ENCODE peak calls at places on chromosomes 16 and 17, in eight cellular contexts. R is upper lobe of right lung, Q is IMR-90, S is small intestine, W is right atrium auricular region, G is uterus, I is PC-9, L is heart right ventricle. O is an unnamed sample. For H3K4me1, the result is how much of the 10 kb centered on the place peaks cover.

GRCh38 chr17:4130715-4131114 is 12.1 kb downstream of the ZZEF1 start:
- DNase-seq in R (no peak), Q (peak), S (peak), W (no peak), G (no peak), I (no peak), L (peak), O (no peak)

GRCh38 chr16:4790871-4791270 is 2.7 kb upstream of the SEPTIN12 start:
- DNase-seq in R (no peak), Q (no peak), S (no peak), W (no peak), G (no peak), I (no peak), L (no peak), O (no peak)

GRCh38 chr17:49987681-49988441 is 7.2 kb downstream of the DLX3 start:
- DNase-seq in R (peak), Q (no peak), S (no peak), W (no peak), G (no peak), I (peak), L (no peak), O (no peak)

GRCh38 chr16:23089111-23089510 is 60.1 kb downstream of the USP31 start:
- DNase-seq in R (no peak), Q (no peak), S (no peak), W (no peak), G (no peak), I (no peak), L (no peak), O (no peak)

GRCh38 chr17:3534881-3535252 is 22.7 kb downstream of the TRPV3 start:
- DNase-seq in R (no peak), Q (peak), S (no peak), W (no peak), G (no peak), I (no peak), L (no peak), O (peak)

GRCh38 chr16:69393898-69394849 is 8.4 kb upstream of the TERF2 start:
- DNase-seq in R (no peak), Q (peak), S (no peak), W (no peak), G (no peak), I (no peak), L (no peak), O (no peak)

GRCh38 chr16:60318486-60318885 is 1584.4 kb upstream of the GOT2 start:
- DNase-seq in R (no peak), Q (no peak), S (no peak), W (no peak), G (no peak), I (no peak), L (no peak), O (no peak)

GRCh38 chr17:77598241-77598620 is 360.3 kb upstream of the TNRC6C start:
- DNase-seq in R (no peak), Q (no peak), S (no peak), W (no peak), G (no peak), I (no peak), L (no peak), O (no peak)

GRCh38 chr16:25079637-25080375 is 31.7 kb upstream of the LCMT1 start:
- DNase-seq in R (no peak), Q (no peak), S (no peak), W (no peak), G (no peak), I (no peak), L (no peak), O (no peak)

GRCh38 chr16:8986818-8987191 is 23.1 kb upstream of the USP7 start:
- DNase-seq in R (no peak), Q (no peak), S (no peak), W (no peak), G (no peak), I (no peak), L (no peak), O (no peak)

GRCh38 chr17:80529104-80529903 is 15.3 kb upstream of the RPTOR start:
- DNase-seq in R (no peak), Q (no peak), S (no peak), W (no peak), G (no peak), I (no peak), L (no peak), O (no peak)

GRCh38 chr17:9576521-9577401 is at the start of gene CFAP52:
- DNase-seq in R (peak), Q (peak), S (peak), W (peak), G (peak), I (peak), L (peak), O (peak)

GRCh38 chr17:14395255-14395654 is 94.4 kb downstream of the HS3ST3B1 start:
- DNase-seq in R (no peak), Q (no peak), S (no peak), W (no peak), G (no peak), I (no peak), L (no peak), O (no peak)

GRCh38 chr17:46943511-46944393 is 20.8 kb downstream of the GOSR2 start:
- DNase-seq in R (no peak), Q (peak), S (peak), W (no peak), G (no peak), I (peak), L (no peak), O (peak)

GRCh38 chr17:38925263-38925995 is at the start of gene LASP1NB:
- DNase-seq in R (peak), Q (peak), S (no peak), W (peak), G (peak), I (no peak), L (peak), O (peak)

GRCh38 chr16:85393674-85394510 is 219.2 kb upstream of the GSE1 start:
- DNase-seq in R (peak), Q (peak), S (peak), W (no peak), G (peak), I (no peak), L (peak), O (peak)

GRCh38 chr16:24668481-24669001 is 60.9 kb upstream of the TNRC6A start:
- DNase-seq in R (no peak), Q (peak), S (no peak), W (no peak), G (peak), I (no peak), L (peak), O (no peak)

GRCh38 chr17:45050680-45051059 is 762 bp downstream of the DCAKD start:
- DNase-seq in R (no peak), Q (peak), S (peak), W (no peak), G (no peak), I (peak), L (no peak), O (no peak)

GRCh38 chr17:77373298-77374169 is 232.8 kb downstream of the SEC14L1 start:
- DNase-seq in R (peak), Q (no peak), S (no peak), W (no peak), G (peak), I (no peak), L (peak), O (peak)

GRCh38 chr17:48442819-48443218 is 12.8 kb upstream of the SKAP1 start:
- DNase-seq in R (no peak), Q (no peak), S (no peak), W (no peak), G (no peak), I (no peak), L (no peak), O (no peak)

GRCh38 chr17:48444531-48445247 is 14.7 kb upstream of the SKAP1 start:
- DNase-seq in R (no peak), Q (no peak), S (no peak), W (no peak), G (no peak), I (no peak), L (no peak), O (no peak)

GRCh38 chr17:48441862-48442261 is 11.8 kb upstream of the SKAP1 start:
- DNase-seq in R (no peak), Q (no peak), S (no peak), W (no peak), G (no peak), I (no peak), L (no peak), O (no peak)

GRCh38 chr17:48443712-48444111 is 13.7 kb upstream of the SKAP1 start:
- DNase-seq in R (no peak), Q (no peak), S (no peak), W (no peak), G (no peak), I (no peak), L (no peak), O (no peak)

DNA sequence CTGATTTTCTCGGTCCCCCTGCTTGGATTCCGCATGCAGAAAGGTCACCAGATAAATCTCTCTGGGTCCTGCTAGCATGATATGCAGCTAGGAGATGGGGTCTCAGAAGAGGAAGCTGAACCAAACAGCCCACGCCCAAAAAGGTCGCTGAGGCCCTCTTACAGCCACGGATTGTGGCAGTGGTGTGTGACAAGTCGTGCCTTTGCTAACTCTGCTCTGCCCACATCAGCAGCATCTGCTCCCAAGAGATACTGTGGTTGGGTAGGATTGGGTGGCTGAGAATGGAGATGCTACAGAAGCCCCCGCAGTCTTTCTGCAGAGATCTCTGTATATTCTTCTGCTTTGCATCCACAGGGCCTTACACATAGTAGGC is 15.2 kb upstream of the SKAP1 start:
- DNase-seq in R (no peak), Q (no peak), S (no peak), W (no peak), G (no peak), I (no peak), L (no peak), O (no peak)
- H3K4me1 ChIP-seq in R (under half), Q (under half), S (under half), W (under half), G (under half), I (under half), L (under half), O (under half)

GRCh38 chr16:56748191-56748590 is 18.3 kb downstream of the NUP93 start:
- DNase-seq in R (no peak), Q (no peak), S (no peak), W (no peak), G (no peak), I (no peak), L (no peak), O (no peak)
- H3K27ac ChIP-seq in R (peak), Q (no peak), S (peak), W (peak), G (peak), I (no peak), L (no peak), O (no peak)

GRCh38 chr16:66935319-66936011 is at the start of gene CES2:
- DNase-seq in R (no peak), Q (peak), S (peak), W (no peak), G (no peak), I (peak), L (peak), O (peak)
- H3K4me1 ChIP-seq in R (under half), Q (under half), S (under half), W (under half), G (under half), I (under half), L (under half), O (under half)

DNA sequence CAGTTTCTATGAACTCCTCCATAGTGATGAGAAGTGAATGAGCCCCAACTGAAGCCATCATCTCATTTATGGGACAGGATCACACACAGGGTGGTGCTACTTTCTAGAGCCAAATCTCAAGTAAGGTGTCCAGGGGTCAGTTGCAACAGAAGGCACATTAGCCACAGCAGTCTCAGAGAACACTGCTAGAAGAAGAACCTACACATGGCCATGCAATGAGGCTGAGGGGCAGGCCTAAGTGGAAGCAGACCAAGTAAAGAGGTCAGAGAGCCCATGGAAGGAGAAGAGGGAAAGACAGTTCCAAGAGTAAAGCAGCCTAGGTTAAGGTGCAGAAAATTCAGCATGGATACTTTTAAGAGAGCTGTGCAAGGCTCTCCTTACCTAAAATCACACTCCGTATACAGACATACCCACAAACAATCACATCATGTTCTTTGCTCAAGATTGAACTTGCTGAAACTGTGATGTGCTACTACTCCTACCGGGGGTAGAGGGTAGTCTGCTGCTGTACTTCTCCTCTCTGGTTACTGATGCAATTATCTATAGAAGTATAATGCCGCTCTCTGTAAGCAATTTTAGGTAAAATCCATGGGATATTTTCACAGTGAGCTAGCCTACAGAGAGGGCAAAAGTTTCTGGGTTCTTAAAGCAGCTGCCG is 1.7 kb downstream of the ABCA8 start:
- DNase-seq in R (no peak), Q (no peak), S (no peak), W (no peak), G (no peak), I (no peak), L (no peak), O (no peak)
- H3K27ac ChIP-seq in R (no peak), Q (no peak), S (no peak), W (peak), G (no peak), I (no peak), L (peak), O (peak)